ENCODE peak calls at places on chromosomes 12 and 14, in eight cellular contexts. I is fibroblast of the conjunctiva, O is skeletal muscle cell, M is fibroblast of lung, B is mesenchymal stem cell, F is NCI-H446 treated with DMSO at 0.1 percent for 48 hours, K is HCEC 1CT, C is tibial artery. D is an unnamed sample.

GRCh38 chr14:56491299-56492285 is 88.0 kb upstream of the TMEM260 start:
- DNase-seq in I (peak), M (peak), F (no peak), K (peak), C (peak), O (no peak), B (peak), D (peak)

GRCh38 chr14:105498430-105499255 is 7.6 kb downstream of the TEDC1 start:
- DNase-seq in F (no peak), C (no peak), K (no peak), M (no peak), B (no peak), O (no peak), I (no peak), D (no peak)

GRCh38 chr14:97692084-97692483 is 894.9 kb downstream of the VRK1 start:
- DNase-seq in F (no peak), I (no peak), K (no peak), M (no peak), B (no peak), C (no peak), O (no peak), D (no peak)

GRCh38 chr12:76863811-76864210 is 15.0 kb downstream of the CSRP2 start:
- DNase-seq in F (no peak), B (peak), O (peak), K (peak), I (no peak), C (no peak), M (peak), D (peak)

GRCh38 chr14:104226421-104227385 is 88.3 kb downstream of the KIF26A start:
- DNase-seq in K (no peak), F (no peak), M (no peak), C (no peak), I (no peak), O (no peak), B (no peak), D (no peak)

GRCh38 chr12:105814283-105814682 is 324.5 kb downstream of the NUAK1 start:
- DNase-seq in C (no peak), K (no peak), O (peak), M (no peak), I (no peak), F (no peak), B (no peak), D (no peak)

GRCh38 chr14:73143003-73143402 is 6.7 kb downstream of the PSEN1 start:
- DNase-seq in I (no peak), O (no peak), C (no peak), M (no peak), K (no peak), B (no peak), F (no peak), D (no peak)

GRCh38 chr14:45118594-45118993 is 15.7 kb downstream of the FKBP3 start:
- DNase-seq in C (no peak), B (no peak), K (no peak), O (no peak), I (no peak), F (no peak), M (no peak), D (no peak)

GRCh38 chr12:67833602-67834001 is 155.6 kb upstream of the IFNG-AS1 start:
- DNase-seq in O (no peak), F (no peak), C (no peak), B (no peak), I (no peak), K (no peak), M (no peak), D (no peak)

GRCh38 chr14:56709201-56709600 is 101.1 kb downstream of the OTX2 start:
- DNase-seq in I (no peak), K (no peak), C (no peak), F (no peak), M (no peak), B (no peak), O (no peak), D (no peak)

GRCh38 chr12:122740351-122740750 is 9.7 kb upstream of the HCAR1 start:
- DNase-seq in M (no peak), F (no peak), O (no peak), B (no peak), I (no peak), C (no peak), K (no peak), D (no peak)

GRCh38 chr12:81181701-81182100 is 103.8 kb downstream of the ACSS3 start:
- DNase-seq in O (peak), M (no peak), K (no peak), C (no peak), F (no peak), I (no peak), B (peak), D (no peak)

GRCh38 chr12:64560395-64561301 is 49.6 kb upstream of the RASSF3 start:
- DNase-seq in B (peak), M (peak), I (peak), F (no peak), K (peak), O (peak), C (no peak), D (peak)